ENCODE peak calls at places on chromosomes 3 and 15, in eight cellular contexts. W, U, V, B, K, T, R and X are unnamed samples. For H3K4me1, the result is how much of the 10 kb centered on the place peaks cover.

GRCh38 chr3:27560484-27561056 is 76.4 kb upstream of the SLC4A7 start:
- DNase-seq in W (no peak), U (no peak), V (no peak), B (no peak), K (no peak), T (no peak), R (no peak), X (peak)

GRCh38 chr15:67307156-67307555 is 52.6 kb downstream of the IQCH start:
- DNase-seq in W (no peak), U (peak), V (no peak), B (no peak), K (no peak), T (no peak), R (no peak), X (no peak)

GRCh38 chr3:194994551-194994981 is 276.4 kb downstream of the XXYLT1 start:
- DNase-seq in W (no peak), U (no peak), V (no peak), B (no peak), K (no peak), T (no peak), R (no peak), X (no peak)

GRCh38 chr3:197354195-197355059 is 56.0 kb upstream of the DLG1 start:
- DNase-seq in W (peak), U (peak), V (peak), B (no peak), K (no peak), T (no peak), R (no peak), X (no peak)

GRCh38 chr3:58326267-58326932 is 6.3 kb upstream of the PXK start:
- DNase-seq in W (no peak), U (no peak), V (no peak), B (no peak), K (no peak), T (no peak), R (no peak), X (no peak)

GRCh38 chr3:93843981-93844380 is 129.7 kb downstream of the PROS1 start:
- DNase-seq in W (no peak), U (peak), V (no peak), B (peak), K (peak), T (no peak), R (no peak), X (no peak)

GRCh38 chr3:126746395-126747177 is 42.5 kb downstream of the CHCHD6 start:
- DNase-seq in W (no peak), U (peak), V (no peak), B (peak), K (no peak), T (no peak), R (no peak), X (no peak)

GRCh38 chr15:96416218-96416933 is 85.9 kb downstream of the NR2F2 start:
- DNase-seq in W (no peak), U (no peak), V (no peak), B (no peak), K (no peak), T (no peak), R (no peak), X (no peak)

GRCh38 chr15:44194397-44195150 is 497 bp downstream of the FRMD5 start:
- DNase-seq in W (no peak), U (peak), V (peak), B (peak), K (no peak), T (peak), R (peak), X (no peak)

GRCh38 chr15:99976811-99977271 is 243.6 kb upstream of the LYSMD4 start:
- DNase-seq in W (no peak), U (peak), V (no peak), B (peak), K (no peak), T (no peak), R (no peak), X (no peak)

GRCh38 chr3:177466076-177466475 is 268.8 kb upstream of the TBL1XR1 start:
- DNase-seq in W (no peak), U (peak), V (no peak), B (no peak), K (no peak), T (no peak), R (no peak), X (no peak)

GRCh38 chr3:43892061-43892460 is 201.3 kb downstream of the ABHD5 start:
- DNase-seq in W (no peak), U (no peak), V (no peak), B (no peak), K (no peak), T (no peak), R (no peak), X (no peak)

GRCh38 chr3:172323894-172324590 is 124.2 kb downstream of the GHSR start:
- DNase-seq in W (peak), U (peak), V (no peak), B (peak), K (no peak), T (no peak), R (no peak), X (no peak)

GRCh38 chr3:119965692-119966091 is 128.6 kb downstream of the GSK3B start:
- DNase-seq in W (no peak), U (no peak), V (no peak), B (peak), K (no peak), T (no peak), R (no peak), X (no peak)
- H3K4me3 ChIP-seq in W (no peak), U (no peak), V (no peak), B (no peak), K (no peak), T (no peak), R (no peak), X (no peak)

DNA sequence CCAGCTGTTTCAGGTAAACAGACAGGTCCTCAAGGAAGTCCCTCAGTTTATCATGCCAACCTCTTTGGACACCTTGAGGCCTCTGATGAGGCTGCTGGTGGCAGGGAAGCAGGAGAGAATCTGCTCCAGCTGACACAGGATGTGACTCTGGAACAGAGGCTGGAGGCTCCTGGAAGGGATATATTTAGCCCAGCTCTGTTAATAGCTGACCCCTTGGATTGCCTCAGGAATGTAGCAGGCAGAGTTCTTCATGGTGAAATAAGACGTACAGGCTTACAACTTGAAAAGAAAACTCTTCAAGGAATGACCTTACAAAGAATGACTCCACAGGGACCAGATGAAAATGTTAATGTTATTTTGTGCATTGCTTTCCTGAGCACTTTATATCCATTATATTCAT is 90.5 kb downstream of the AQP9 start:
- DNase-seq in W (no peak), U (peak), V (no peak), B (no peak), K (no peak), T (no peak), R (no peak), X (no peak)
- H3K4me1 ChIP-seq in W (under half), U (under half), V (under half), B (under half), K (under half), T (under half), R (under half), X (under half)

DNA sequence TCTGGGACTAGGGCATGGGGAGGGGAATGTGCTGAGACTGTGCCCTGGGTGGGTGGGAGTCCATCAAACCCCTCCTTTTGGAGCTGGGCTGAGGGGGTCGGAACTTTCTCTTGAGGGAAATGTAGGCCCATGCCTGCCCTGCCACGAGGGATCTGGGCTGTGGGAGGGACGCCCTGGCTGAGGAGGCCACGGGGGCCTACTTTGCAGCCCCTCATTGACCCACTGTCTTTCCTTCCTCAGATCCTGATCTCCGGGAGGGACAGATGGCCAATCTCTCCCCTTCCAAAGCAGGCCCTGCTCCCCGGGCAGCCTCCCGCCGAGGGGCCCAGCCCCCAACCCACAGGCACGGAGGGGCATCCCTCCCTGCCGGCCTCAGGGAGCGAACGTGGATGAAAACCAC is 25.3 kb downstream of the LOXL1 start:
- DNase-seq in W (no peak), U (no peak), V (no peak), B (peak), K (no peak), T (no peak), R (no peak), X (no peak)
- H3K4me3 ChIP-seq in W (no peak), U (no peak), V (no peak), B (no peak), K (no peak), T (no peak), R (no peak), X (no peak)

GRCh38 chr3:69774029-69774428 is 34.8 kb downstream of the MITF start:
- DNase-seq in W (peak), U (no peak), V (peak), B (no peak), K (no peak), T (peak), R (no peak), X (no peak)

GRCh38 chr3:69768436-69768835 is 29.2 kb downstream of the MITF start:
- DNase-seq in W (no peak), U (no peak), V (no peak), B (no peak), K (no peak), T (no peak), R (no peak), X (no peak)

GRCh38 chr3:69770219-69770618 is 31.0 kb downstream of the MITF start:
- DNase-seq in W (no peak), U (no peak), V (no peak), B (no peak), K (no peak), T (no peak), R (no peak), X (peak)

GRCh38 chr3:69772152-69772867 is 33.0 kb downstream of the MITF start:
- DNase-seq in W (no peak), U (no peak), V (no peak), B (no peak), K (no peak), T (no peak), R (no peak), X (no peak)

GRCh38 chr3:69770976-69771634 is 31.8 kb downstream of the MITF start:
- DNase-seq in W (no peak), U (no peak), V (no peak), B (no peak), K (no peak), T (no peak), R (no peak), X (no peak)
- H3K4me1 ChIP-seq in W (under half), U (under half), V (under half), B (under half), K (under half), T (under half), R (under half), X (under half)

DNA sequence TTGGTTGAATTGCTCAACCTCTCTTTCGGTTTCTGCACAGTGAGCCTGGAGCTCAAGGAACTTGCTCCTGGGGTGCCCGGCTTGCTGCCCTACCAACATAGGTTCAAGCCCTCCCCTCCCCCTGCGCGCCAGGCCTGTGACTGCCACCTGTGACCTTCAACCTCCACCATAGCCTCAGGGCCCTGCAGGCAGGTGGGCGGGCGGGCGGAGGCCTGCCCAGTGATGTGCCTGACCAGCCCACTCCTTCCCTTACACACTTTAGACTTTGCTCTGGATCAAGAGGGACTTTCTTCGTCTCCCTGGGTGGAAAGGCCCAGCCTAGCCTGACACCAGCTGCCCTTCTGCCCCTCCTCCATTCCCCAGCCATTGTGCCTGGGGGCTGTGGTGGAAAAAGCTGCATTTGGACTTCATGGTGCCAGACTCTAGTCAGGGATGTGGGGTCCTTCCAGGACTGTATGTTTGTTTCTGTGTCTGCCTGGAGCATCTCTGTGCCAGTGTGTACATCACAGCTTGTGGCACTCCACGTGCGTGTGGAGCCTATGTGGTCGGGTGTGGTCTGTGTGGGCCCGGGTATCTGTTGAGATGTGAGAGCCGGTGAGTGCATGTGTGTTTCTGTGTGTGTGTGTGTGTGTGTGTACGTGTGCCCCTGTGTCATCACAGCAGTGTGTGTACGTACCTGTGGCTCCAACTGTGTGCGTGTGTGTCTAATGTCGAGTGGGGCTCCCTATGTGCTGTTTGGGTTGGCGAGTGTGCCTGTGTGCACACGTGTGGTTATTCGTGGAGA is 9.5 kb downstream of the PRKCD start:
- DNase-seq in W (no peak), U (peak), V (no peak), B (no peak), K (no peak), T (no peak), R (peak), X (no peak)
- H3K4me3 ChIP-seq in W (no peak), U (no peak), V (no peak), B (no peak), K (no peak), T (no peak), R (no peak), X (no peak)